ENCODE peak calls at places on chromosomes 6 and 20, in ten cellular contexts. One of them, this sample, is unnamed.

GRCh38 chr6:162442675-162443074 is 284.9 kb downstream of the PRKN start:
- DNase-seq in cardiac fibroblast: peak
- DNase-seq in pancreas: no peak
- DNase-seq in dorsolateral prefrontal cortex: no peak
- DNase-seq in kidney tubule cell: no peak
- DNase-seq in stimulated activated CD4-positive, alpha-beta T cell treated with anti-CD3 and anti-CD28 coated beads, Interleukin-1b, Interleukin-23, amount 100 ng/mL, for 4 hours: no peak
- DNase-seq in NCI-H510A: no peak
- DNase-seq in activated T-helper 1 cell treated with anti-CD3 and anti-CD28 coated beads, Interleukin-2, amount 50 U/mL, for 16 hours: no peak
- DNase-seq in caudate nucleus: peak
- DNase-seq in adrenal gland: no peak
- DNase-seq in this sample: no peak

GRCh38 chr20:36950432-36951197 is 893 bp downstream of the SAMHD1 start:
- DNase-seq in cardiac fibroblast: peak
- DNase-seq in activated T-helper 1 cell treated with anti-CD3 and anti-CD28 coated beads, Interleukin-2, amount 50 U/mL, for 16 hours: peak
- DNase-seq in caudate nucleus: no peak
- DNase-seq in dorsolateral prefrontal cortex: no peak
- DNase-seq in NCI-H510A: no peak
- DNase-seq in kidney tubule cell: peak
- DNase-seq in pancreas: no peak
- DNase-seq in stimulated activated CD4-positive, alpha-beta T cell treated with anti-CD3 and anti-CD28 coated beads, Interleukin-1b, Interleukin-23, amount 100 ng/mL, for 4 hours: no peak
- DNase-seq in adrenal gland: no peak
- DNase-seq in this sample: peak

GRCh38 chr20:62953839-62954703 is 1.6 kb downstream of the SLC17A9 start:
- DNase-seq in kidney tubule cell: peak
- DNase-seq in activated T-helper 1 cell treated with anti-CD3 and anti-CD28 coated beads, Interleukin-2, amount 50 U/mL, for 16 hours: peak
- DNase-seq in stimulated activated CD4-positive, alpha-beta T cell treated with anti-CD3 and anti-CD28 coated beads, Interleukin-1b, Interleukin-23, amount 100 ng/mL, for 4 hours: no peak
- DNase-seq in dorsolateral prefrontal cortex: no peak
- DNase-seq in caudate nucleus: peak
- DNase-seq in cardiac fibroblast: peak
- DNase-seq in NCI-H510A: peak
- DNase-seq in adrenal gland: peak
- DNase-seq in pancreas: no peak
- DNase-seq in this sample: peak

GRCh38 chr6:142349215-142349823 is 47.5 kb downstream of the ADGRG6 start:
- DNase-seq in activated T-helper 1 cell treated with anti-CD3 and anti-CD28 coated beads, Interleukin-2, amount 50 U/mL, for 16 hours: no peak
- DNase-seq in stimulated activated CD4-positive, alpha-beta T cell treated with anti-CD3 and anti-CD28 coated beads, Interleukin-1b, Interleukin-23, amount 100 ng/mL, for 4 hours: no peak
- DNase-seq in dorsolateral prefrontal cortex: no peak
- DNase-seq in kidney tubule cell: no peak
- DNase-seq in cardiac fibroblast: no peak
- DNase-seq in pancreas: no peak
- DNase-seq in caudate nucleus: no peak
- DNase-seq in adrenal gland: no peak
- DNase-seq in NCI-H510A: no peak
- DNase-seq in this sample: no peak

GRCh38 chr6:111843347-111844147 is 29.7 kb downstream of the FYN start:
- DNase-seq in activated T-helper 1 cell treated with anti-CD3 and anti-CD28 coated beads, Interleukin-2, amount 50 U/mL, for 16 hours: peak
- DNase-seq in pancreas: no peak
- DNase-seq in stimulated activated CD4-positive, alpha-beta T cell treated with anti-CD3 and anti-CD28 coated beads, Interleukin-1b, Interleukin-23, amount 100 ng/mL, for 4 hours: no peak
- DNase-seq in cardiac fibroblast: no peak
- DNase-seq in caudate nucleus: no peak
- DNase-seq in kidney tubule cell: no peak
- DNase-seq in adrenal gland: no peak
- DNase-seq in NCI-H510A: no peak
- DNase-seq in dorsolateral prefrontal cortex: no peak
- DNase-seq in this sample: no peak

GRCh38 chr20:8749986-8750385 is 318.9 kb upstream of the PLCB4 start:
- DNase-seq in caudate nucleus: no peak
- DNase-seq in activated T-helper 1 cell treated with anti-CD3 and anti-CD28 coated beads, Interleukin-2, amount 50 U/mL, for 16 hours: no peak
- DNase-seq in kidney tubule cell: peak
- DNase-seq in cardiac fibroblast: no peak
- DNase-seq in NCI-H510A: no peak
- DNase-seq in adrenal gland: no peak
- DNase-seq in pancreas: no peak
- DNase-seq in dorsolateral prefrontal cortex: no peak
- DNase-seq in stimulated activated CD4-positive, alpha-beta T cell treated with anti-CD3 and anti-CD28 coated beads, Interleukin-1b, Interleukin-23, amount 100 ng/mL, for 4 hours: no peak
- DNase-seq in this sample: peak

GRCh38 chr20:63073738-63074065 is 66.9 kb upstream of the BHLHE23 start:
- DNase-seq in kidney tubule cell: no peak
- DNase-seq in pancreas: peak
- DNase-seq in stimulated activated CD4-positive, alpha-beta T cell treated with anti-CD3 and anti-CD28 coated beads, Interleukin-1b, Interleukin-23, amount 100 ng/mL, for 4 hours: no peak
- DNase-seq in caudate nucleus: no peak
- DNase-seq in activated T-helper 1 cell treated with anti-CD3 and anti-CD28 coated beads, Interleukin-2, amount 50 U/mL, for 16 hours: no peak
- DNase-seq in adrenal gland: no peak
- DNase-seq in cardiac fibroblast: no peak
- DNase-seq in dorsolateral prefrontal cortex: peak
- DNase-seq in NCI-H510A: no peak
- DNase-seq in this sample: no peak

GRCh38 chr6:147779624-147780023 is 271.1 kb downstream of the SAMD5 start:
- DNase-seq in stimulated activated CD4-positive, alpha-beta T cell treated with anti-CD3 and anti-CD28 coated beads, Interleukin-1b, Interleukin-23, amount 100 ng/mL, for 4 hours: no peak
- DNase-seq in activated T-helper 1 cell treated with anti-CD3 and anti-CD28 coated beads, Interleukin-2, amount 50 U/mL, for 16 hours: no peak
- DNase-seq in caudate nucleus: no peak
- DNase-seq in NCI-H510A: no peak
- DNase-seq in cardiac fibroblast: no peak
- DNase-seq in adrenal gland: no peak
- DNase-seq in kidney tubule cell: peak
- DNase-seq in dorsolateral prefrontal cortex: no peak
- DNase-seq in pancreas: no peak
- DNase-seq in this sample: no peak

GRCh38 chr20:64205611-64206026 is 41.4 kb downstream of the MYT1 start:
- DNase-seq in pancreas: peak
- DNase-seq in cardiac fibroblast: no peak
- DNase-seq in caudate nucleus: peak
- DNase-seq in activated T-helper 1 cell treated with anti-CD3 and anti-CD28 coated beads, Interleukin-2, amount 50 U/mL, for 16 hours: no peak
- DNase-seq in dorsolateral prefrontal cortex: no peak
- DNase-seq in NCI-H510A: no peak
- DNase-seq in stimulated activated CD4-positive, alpha-beta T cell treated with anti-CD3 and anti-CD28 coated beads, Interleukin-1b, Interleukin-23, amount 100 ng/mL, for 4 hours: no peak
- DNase-seq in kidney tubule cell: no peak
- DNase-seq in adrenal gland: no peak
- DNase-seq in this sample: no peak

GRCh38 chr6:116060572-116061283 is at the start of gene FRK:
- DNase-seq in pancreas: peak
- DNase-seq in activated T-helper 1 cell treated with anti-CD3 and anti-CD28 coated beads, Interleukin-2, amount 50 U/mL, for 16 hours: no peak
- DNase-seq in kidney tubule cell: peak
- DNase-seq in cardiac fibroblast: peak
- DNase-seq in NCI-H510A: no peak
- DNase-seq in caudate nucleus: no peak
- DNase-seq in adrenal gland: no peak
- DNase-seq in dorsolateral prefrontal cortex: no peak
- DNase-seq in stimulated activated CD4-positive, alpha-beta T cell treated with anti-CD3 and anti-CD28 coated beads, Interleukin-1b, Interleukin-23, amount 100 ng/mL, for 4 hours: no peak
- DNase-seq in this sample: no peak

GRCh38 chr6:113642714-113643442 is 214.3 kb upstream of the MARCKS start:
- DNase-seq in dorsolateral prefrontal cortex: no peak
- DNase-seq in cardiac fibroblast: no peak
- DNase-seq in caudate nucleus: no peak
- DNase-seq in kidney tubule cell: peak
- DNase-seq in stimulated activated CD4-positive, alpha-beta T cell treated with anti-CD3 and anti-CD28 coated beads, Interleukin-1b, Interleukin-23, amount 100 ng/mL, for 4 hours: no peak
- DNase-seq in pancreas: no peak
- DNase-seq in NCI-H510A: peak
- DNase-seq in activated T-helper 1 cell treated with anti-CD3 and anti-CD28 coated beads, Interleukin-2, amount 50 U/mL, for 16 hours: no peak
- DNase-seq in adrenal gland: no peak
- DNase-seq in this sample: no peak

This sample was measured in RKO.